ENCODE peak calls at places on chromosomes 2 and 18, in six cellular contexts. One of them, this sample, is unnamed.

GRCh38 chr18:44771957-44772917 is 91.5 kb downstream of the SETBP1 start:
- DNase-seq in NB4: peak; percentile 31
- DNase-seq in HepG2: peak; percentile 85
- DNase-seq in K562: no peak
- DNase-seq in endothelial cell of umbilical vein: no peak
- DNase-seq in GM12878: no peak
- DNase-seq in this sample: no peak

GRCh38 chr2:29238497-29238896 is 123.3 kb downstream of the CLIP4 start:
- DNase-seq in NB4: peak; percentile 42
- DNase-seq in HepG2: peak; percentile 34
- DNase-seq in K562: peak; percentile 54
- DNase-seq in endothelial cell of umbilical vein: peak; percentile 23
- DNase-seq in GM12878: no peak
- DNase-seq in this sample: peak; percentile 84

GRCh38 chr2:140085674-140086073 is 1305.5 kb upstream of the NXPH2 start:
- DNase-seq in NB4: no peak
- DNase-seq in HepG2: no peak
- DNase-seq in K562: no peak
- DNase-seq in endothelial cell of umbilical vein: peak; percentile 1
- DNase-seq in GM12878: no peak
- DNase-seq in this sample: no peak

GRCh38 chr2:30679416-30680088 is 127.7 kb downstream of the CAPN13 start:
- DNase-seq in NB4: no peak
- DNase-seq in HepG2: no peak
- DNase-seq in K562: no peak
- DNase-seq in endothelial cell of umbilical vein: no peak
- DNase-seq in GM12878: no peak
- DNase-seq in this sample: peak; percentile 33

GRCh38 chr2:46252891-46253659 is 44.1 kb upstream of the EPAS1 start:
- DNase-seq in NB4: no peak
- DNase-seq in HepG2: no peak
- DNase-seq in K562: no peak
- DNase-seq in endothelial cell of umbilical vein: peak; percentile 74
- DNase-seq in GM12878: no peak
- DNase-seq in this sample: no peak

GRCh38 chr2:44962176-44962695 is 20.7 kb downstream of the SIX3 start:
- DNase-seq in NB4: no peak
- DNase-seq in HepG2: no peak
- DNase-seq in K562: no peak
- DNase-seq in endothelial cell of umbilical vein: no peak
- DNase-seq in GM12878: no peak
- DNase-seq in this sample: no peak

GRCh38 chr2:67561411-67561965 is 164.4 kb downstream of the ETAA1 start:
- DNase-seq in NB4: no peak
- DNase-seq in HepG2: no peak
- DNase-seq in K562: no peak
- DNase-seq in endothelial cell of umbilical vein: peak; percentile 95
- DNase-seq in GM12878: no peak
- DNase-seq in this sample: peak; percentile 96

GRCh38 chr2:100643906-100644501 is 81.2 kb downstream of the PDCL3 start:
- DNase-seq in NB4: peak; percentile 30
- DNase-seq in HepG2: no peak
- DNase-seq in K562: no peak
- DNase-seq in endothelial cell of umbilical vein: no peak
- DNase-seq in GM12878: no peak
- DNase-seq in this sample: no peak

GRCh38 chr2:30280596-30281434 is 49.5 kb downstream of the LBH start:
- DNase-seq in NB4: no peak
- DNase-seq in HepG2: no peak
- DNase-seq in K562: no peak
- DNase-seq in endothelial cell of umbilical vein: no peak
- DNase-seq in GM12878: no peak
- DNase-seq in this sample: no peak

GRCh38 chr18:47725656-47726055 is 204.8 kb downstream of the SMAD2 start:
- DNase-seq in NB4: no peak
- DNase-seq in HepG2: no peak
- DNase-seq in K562: no peak
- DNase-seq in endothelial cell of umbilical vein: no peak
- DNase-seq in GM12878: no peak
- DNase-seq in this sample: no peak

GRCh38 chr2:191643425-191643824 is 34.5 kb upstream of the NABP1 start:
- DNase-seq in NB4: no peak
- DNase-seq in HepG2: no peak
- DNase-seq in K562: no peak
- DNase-seq in endothelial cell of umbilical vein: no peak
- DNase-seq in GM12878: no peak
- DNase-seq in this sample: no peak

GRCh38 chr2:100786297-100786658 is 33.7 kb upstream of the NPAS2 start:
- DNase-seq in NB4: no peak
- DNase-seq in HepG2: no peak
- DNase-seq in K562: no peak
- DNase-seq in endothelial cell of umbilical vein: peak; percentile 75
- DNase-seq in GM12878: no peak
- DNase-seq in this sample: peak; percentile 19

GRCh38 chr2:155727097-155727906 is 605.2 kb downstream of the NR4A2 start:
- DNase-seq in NB4: no peak
- DNase-seq in HepG2: no peak
- DNase-seq in K562: no peak
- DNase-seq in endothelial cell of umbilical vein: peak; percentile 8
- DNase-seq in GM12878: no peak
- DNase-seq in this sample: no peak

GRCh38 chr18:808502-808901 is 3.5 kb downstream of the YES1 start:
- DNase-seq in NB4: no peak
- DNase-seq in HepG2: no peak
- DNase-seq in K562: no peak
- DNase-seq in endothelial cell of umbilical vein: no peak
- DNase-seq in GM12878: no peak
- DNase-seq in this sample: no peak

GRCh38 chr2:120431386-120432292 is 85.7 kb downstream of the INHBB start:
- DNase-seq in NB4: no peak
- DNase-seq in HepG2: no peak
- DNase-seq in K562: no peak
- DNase-seq in endothelial cell of umbilical vein: no peak
- DNase-seq in GM12878: no peak
- DNase-seq in this sample: no peak

GRCh38 chr2:118577202-118577601 is 270.2 kb downstream of the EN1 start:
- DNase-seq in NB4: no peak
- DNase-seq in HepG2: no peak
- DNase-seq in K562: no peak
- DNase-seq in endothelial cell of umbilical vein: no peak
- DNase-seq in GM12878: no peak
- DNase-seq in this sample: no peak

GRCh38 chr18:77249583-77250500 is at the start of gene GALR1:
- DNase-seq in NB4: no peak
- DNase-seq in HepG2: no peak
- DNase-seq in K562: no peak
- DNase-seq in endothelial cell of umbilical vein: no peak
- DNase-seq in GM12878: no peak
- DNase-seq in this sample: no peak
- TF ChIP-seq MYC in NB4: no peak
- TF ChIP-seq MYC in HepG2: no peak
- TF ChIP-seq MYC in K562: no peak
- TF ChIP-seq MYC in endothelial cell of umbilical vein: no peak
- TF ChIP-seq MYC in GM12878: no peak
- TF ChIP-seq MYC in this sample: no peak

DNA sequence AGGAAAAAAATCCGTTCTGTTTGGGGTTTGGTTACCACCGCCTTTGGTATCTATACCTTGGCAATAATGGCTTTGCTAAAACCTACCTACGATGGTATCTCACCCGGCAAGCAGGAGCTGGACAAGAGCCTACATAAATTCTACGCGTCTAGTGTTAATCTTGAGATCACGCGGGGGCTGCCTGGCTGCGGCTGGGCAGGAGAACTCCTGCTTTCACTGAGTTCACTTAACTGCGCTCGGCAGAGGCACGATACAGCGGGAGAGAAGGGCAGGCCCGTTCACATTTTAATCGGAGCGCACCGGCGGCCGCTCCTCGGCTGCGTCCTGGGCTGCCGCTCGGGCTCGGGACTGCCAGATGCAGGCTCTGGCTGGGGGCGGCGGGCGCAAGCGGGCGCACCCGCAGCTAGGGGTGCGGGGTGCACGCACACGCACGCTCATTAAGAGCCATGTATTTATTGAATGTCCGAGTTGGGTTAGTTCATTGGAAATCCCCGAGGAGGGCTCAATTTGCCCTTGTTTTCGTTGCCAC is 1.7 kb upstream of the POU3F3 start:
- DNase-seq in NB4: peak; percentile 46
- DNase-seq in HepG2: no peak
- DNase-seq in K562: no peak
- DNase-seq in endothelial cell of umbilical vein: no peak
- DNase-seq in GM12878: no peak
- DNase-seq in this sample: no peak
- TF ChIP-seq MYC in NB4: no peak
- TF ChIP-seq MYC in HepG2: no peak
- TF ChIP-seq MYC in K562: no peak
- TF ChIP-seq MYC in endothelial cell of umbilical vein: no peak
- TF ChIP-seq MYC in GM12878: no peak
- TF ChIP-seq MYC in this sample: no peak

GRCh38 chr2:16035747-16036745 is 95.7 kb downstream of the MYCN start:
- DNase-seq in NB4: no peak
- DNase-seq in HepG2: no peak
- DNase-seq in K562: no peak
- DNase-seq in endothelial cell of umbilical vein: no peak
- DNase-seq in GM12878: no peak
- DNase-seq in this sample: no peak

GRCh38 chr2:16039055-16039454 is 98.7 kb downstream of the MYCN start:
- DNase-seq in NB4: no peak
- DNase-seq in HepG2: no peak
- DNase-seq in K562: no peak
- DNase-seq in endothelial cell of umbilical vein: no peak
- DNase-seq in GM12878: no peak
- DNase-seq in this sample: no peak

GRCh38 chr2:16036951-16037350 is 96.6 kb downstream of the MYCN start:
- DNase-seq in NB4: no peak
- DNase-seq in HepG2: no peak
- DNase-seq in K562: no peak
- DNase-seq in endothelial cell of umbilical vein: no peak
- DNase-seq in GM12878: no peak
- DNase-seq in this sample: no peak

GRCh38 chr2:16038586-16038985 is 98.2 kb downstream of the MYCN start:
- DNase-seq in NB4: no peak
- DNase-seq in HepG2: no peak
- DNase-seq in K562: no peak
- DNase-seq in endothelial cell of umbilical vein: no peak
- DNase-seq in GM12878: no peak
- DNase-seq in this sample: no peak

DNA sequence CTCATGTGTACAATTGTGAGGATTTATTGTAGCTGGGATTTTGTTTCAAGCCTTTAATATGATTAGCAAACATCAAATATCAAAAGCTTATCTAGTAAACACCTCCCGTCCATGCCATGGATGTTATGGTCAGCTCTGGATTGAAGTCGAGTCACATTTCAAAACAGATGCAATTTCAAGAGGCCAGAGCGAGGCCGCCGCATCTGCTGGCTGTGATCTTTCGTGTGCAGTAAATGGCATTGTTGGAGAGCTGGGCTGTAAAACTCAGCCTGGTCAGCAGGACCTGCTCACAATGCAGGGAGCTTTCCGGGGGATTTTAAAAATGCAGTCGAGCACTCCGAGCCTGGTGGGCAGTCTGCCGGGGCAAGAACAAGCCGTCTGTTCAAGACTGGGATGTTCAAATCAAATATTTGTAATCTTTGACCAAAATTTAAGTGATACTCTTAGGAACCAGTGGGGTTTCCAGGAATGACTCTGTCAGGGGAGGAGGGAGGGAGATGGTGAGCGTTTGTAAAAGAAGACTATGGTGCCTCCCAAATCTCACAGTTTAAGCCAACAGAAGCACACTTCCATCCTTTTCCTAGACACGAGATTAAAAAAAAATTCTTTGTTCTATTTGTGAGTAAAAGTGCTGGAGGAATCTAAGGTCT is 97.6 kb downstream of the MYCN start:
- DNase-seq in NB4: no peak
- DNase-seq in HepG2: no peak
- DNase-seq in K562: no peak
- DNase-seq in endothelial cell of umbilical vein: no peak
- DNase-seq in GM12878: no peak
- DNase-seq in this sample: no peak
- TF ChIP-seq MYC in NB4: no peak
- TF ChIP-seq MYC in HepG2: no peak
- TF ChIP-seq MYC in K562: no peak
- TF ChIP-seq MYC in endothelial cell of umbilical vein: no peak
- TF ChIP-seq MYC in GM12878: no peak
- TF ChIP-seq MYC in this sample: no peak

DNA sequence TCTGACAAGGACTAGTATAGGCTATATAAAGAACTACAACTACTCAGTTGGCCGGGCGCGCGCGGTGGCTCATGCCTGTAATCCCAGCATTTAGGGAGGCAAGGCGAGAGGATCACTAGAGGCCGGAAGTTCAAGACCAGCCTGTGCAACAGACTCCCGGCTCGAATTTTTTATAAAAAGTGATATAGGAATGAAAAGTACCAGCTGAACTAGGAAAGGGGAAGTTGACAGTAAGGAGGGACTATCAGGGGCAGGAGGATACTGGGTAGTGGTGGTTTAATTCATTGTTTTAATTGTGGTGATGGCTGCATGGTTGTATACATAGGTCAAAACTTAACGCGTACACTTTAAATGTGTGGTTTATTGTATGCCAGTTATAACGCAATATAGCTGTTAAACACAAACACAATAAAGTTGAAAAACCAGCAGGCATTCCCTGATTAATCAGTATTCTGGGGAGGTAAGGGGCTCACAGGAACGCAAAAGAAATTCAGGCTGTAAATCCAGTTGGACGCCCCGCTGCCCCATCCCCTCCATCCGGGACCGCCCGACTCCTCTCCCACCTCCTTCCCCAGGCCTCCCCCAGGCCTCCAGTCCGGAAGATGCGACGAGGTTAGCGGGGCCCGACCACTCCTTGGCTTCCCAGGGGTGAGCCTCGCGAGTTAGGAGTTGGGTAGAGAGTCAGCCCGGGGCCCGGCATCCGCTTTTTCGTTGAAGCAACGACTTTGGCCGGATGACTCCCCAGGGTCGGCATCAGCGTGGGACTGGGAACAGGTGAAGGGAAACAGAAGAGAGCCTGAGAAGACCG is 746 bp upstream of the POLR1B start:
- DNase-seq in NB4: peak; percentile 87
- DNase-seq in HepG2: no peak
- DNase-seq in K562: no peak
- DNase-seq in endothelial cell of umbilical vein: no peak
- DNase-seq in GM12878: peak; percentile 5
- DNase-seq in this sample: peak; percentile 69
- TF ChIP-seq MYC in NB4: peak; percentile 39
- TF ChIP-seq MYC in HepG2: no peak
- TF ChIP-seq MYC in K562: no peak
- TF ChIP-seq MYC in endothelial cell of umbilical vein: no peak
- TF ChIP-seq MYC in GM12878: no peak
- TF ChIP-seq MYC in this sample: no peak

GRCh38 chr18:79882522-79883241 is 68.8 kb downstream of the SLC66A2 start:
- DNase-seq in NB4: no peak
- DNase-seq in HepG2: no peak
- DNase-seq in K562: no peak
- DNase-seq in endothelial cell of umbilical vein: no peak
- DNase-seq in GM12878: no peak
- DNase-seq in this sample: no peak
- TF ChIP-seq MYC in NB4: no peak
- TF ChIP-seq MYC in HepG2: no peak
- TF ChIP-seq MYC in K562: no peak
- TF ChIP-seq MYC in endothelial cell of umbilical vein: no peak
- TF ChIP-seq MYC in GM12878: no peak
- TF ChIP-seq MYC in this sample: no peak